ENCODE peak calls at places on chromosomes 6 and 20, in four cellular contexts. H is OCI-LY7, W is GM23338, K is MM.1S. D is an unnamed sample.

GRCh38 chr6:157813757-157814455 is 9.1 kb upstream of the SNX9 start:
- DNase-seq in H (no peak), W (no peak), K (no peak), D (peak; percentile 85)

GRCh38 chr6:41655706-41656668 is 17.7 kb downstream of the MDFI start:
- DNase-seq in H (no peak), W (peak; percentile 34), K (no peak), D (no peak)

GRCh38 chr20:48747840-48748416 is 79.9 kb downstream of the PREX1 start:
- DNase-seq in H (peak; percentile 24), W (no peak), K (no peak), D (no peak)

GRCh38 chr6:111357680-111358079 is 125.3 kb downstream of the REV3L start:
- DNase-seq in H (no peak), W (no peak), K (no peak), D (no peak)

GRCh38 chr20:17627101-17627950 is 54.7 kb downstream of the RRBP1 start:
- DNase-seq in H (no peak), W (no peak), K (no peak), D (no peak)

GRCh38 chr6:101294051-101294638 is 99.4 kb upstream of the GRIK2 start:
- DNase-seq in H (no peak), W (no peak), K (no peak), D (no peak)

GRCh38 chr20:11496382-11496781 is 421.3 kb upstream of the BTBD3 start:
- DNase-seq in H (no peak), W (no peak), K (no peak), D (peak; percentile 5)

GRCh38 chr20:46970937-46971630 is 76.4 kb downstream of the EYA2 start:
- DNase-seq in H (peak; percentile 72), W (peak; percentile 98), K (no peak), D (peak; percentile 86)

GRCh38 chr6:109523478-109523877 is 40.5 kb upstream of the ZBTB24 start:
- DNase-seq in H (no peak), W (no peak), K (no peak), D (peak; percentile 92)

GRCh38 chr6:35295521-35296315 is 1.9 kb upstream of the DEF6 start:
- DNase-seq in H (no peak), W (no peak), K (no peak), D (no peak)

GRCh38 chr6:35295036-35295435 is 2.6 kb upstream of the DEF6 start:
- DNase-seq in H (no peak), W (no peak), K (no peak), D (no peak)

GRCh38 chr6:35293681-35294080 is 3.9 kb upstream of the DEF6 start:
- DNase-seq in H (no peak), W (no peak), K (no peak), D (no peak)

GRCh38 chr6:35292494-35292893 is 5.1 kb upstream of the DEF6 start:
- DNase-seq in H (peak; percentile 39), W (no peak), K (no peak), D (no peak)

GRCh38 chr6:35294308-35294945 is 3.2 kb upstream of the DEF6 start:
- DNase-seq in H (peak; percentile 71), W (peak; percentile 83), K (peak; percentile 53), D (peak; percentile 49)
- TF ChIP-seq EZH2phosphoT487 in H (no peak), W (no peak), K (no peak), D (no peak)

GRCh38 chr20:37914367-37914671 is 11.4 kb downstream of the VSTM2L start:
- DNase-seq in H (no peak), W (no peak), K (no peak), D (no peak)
- H3K4me3 ChIP-seq in H (no peak overlapping the region), W (peak overlapping the region; percentile 68), K (no peak overlapping the region), D (no peak overlapping the region)

GRCh38 chr6:168517742-168518347 is 76.9 kb downstream of the SMOC2 start:
- DNase-seq in H (no peak), W (peak; percentile 29), K (no peak), D (no peak)

GRCh38 chr6:168518348-168518745 is 77.4 kb downstream of the SMOC2 start:
- DNase-seq in H (no peak), W (no peak), K (no peak), D (no peak)

GRCh38 chr6:168515376-168515775 is 74.4 kb downstream of the SMOC2 start:
- DNase-seq in H (no peak), W (peak; percentile 57), K (no peak), D (no peak)

GRCh38 chr6:168518867-168519266 is 77.9 kb downstream of the SMOC2 start:
- DNase-seq in H (no peak), W (no peak), K (no peak), D (no peak)

GRCh38 chr6:168516941-168517741 is 76.2 kb downstream of the SMOC2 start:
- DNase-seq in H (no peak), W (no peak), K (no peak), D (no peak)
- H3K27ac ChIP-seq in H (no peak overlapping the region), W (no peak overlapping the region), K (no peak overlapping the region), D (no peak overlapping the region)

GRCh38 chr6:142289687-142290086 is 12.1 kb upstream of the ADGRG6 start:
- DNase-seq in H (no peak), W (no peak), K (peak; percentile 54), D (no peak)

GRCh38 chr6:142290851-142291250 is 11.0 kb upstream of the ADGRG6 start:
- DNase-seq in H (no peak), W (no peak), K (no peak), D (no peak)

GRCh38 chr6:142292191-142292924 is 9.4 kb upstream of the ADGRG6 start:
- DNase-seq in H (no peak), W (no peak), K (no peak), D (no peak)

GRCh38 chr6:142293121-142293520 is 8.7 kb upstream of the ADGRG6 start:
- DNase-seq in H (no peak), W (no peak), K (no peak), D (no peak)

GRCh38 chr6:142291512-142291911 is 10.3 kb upstream of the ADGRG6 start:
- DNase-seq in H (no peak), W (no peak), K (no peak), D (no peak)
- TF ChIP-seq EZH2phosphoT487 in H (no peak), W (no peak), K (no peak), D (no peak)

DNA sequence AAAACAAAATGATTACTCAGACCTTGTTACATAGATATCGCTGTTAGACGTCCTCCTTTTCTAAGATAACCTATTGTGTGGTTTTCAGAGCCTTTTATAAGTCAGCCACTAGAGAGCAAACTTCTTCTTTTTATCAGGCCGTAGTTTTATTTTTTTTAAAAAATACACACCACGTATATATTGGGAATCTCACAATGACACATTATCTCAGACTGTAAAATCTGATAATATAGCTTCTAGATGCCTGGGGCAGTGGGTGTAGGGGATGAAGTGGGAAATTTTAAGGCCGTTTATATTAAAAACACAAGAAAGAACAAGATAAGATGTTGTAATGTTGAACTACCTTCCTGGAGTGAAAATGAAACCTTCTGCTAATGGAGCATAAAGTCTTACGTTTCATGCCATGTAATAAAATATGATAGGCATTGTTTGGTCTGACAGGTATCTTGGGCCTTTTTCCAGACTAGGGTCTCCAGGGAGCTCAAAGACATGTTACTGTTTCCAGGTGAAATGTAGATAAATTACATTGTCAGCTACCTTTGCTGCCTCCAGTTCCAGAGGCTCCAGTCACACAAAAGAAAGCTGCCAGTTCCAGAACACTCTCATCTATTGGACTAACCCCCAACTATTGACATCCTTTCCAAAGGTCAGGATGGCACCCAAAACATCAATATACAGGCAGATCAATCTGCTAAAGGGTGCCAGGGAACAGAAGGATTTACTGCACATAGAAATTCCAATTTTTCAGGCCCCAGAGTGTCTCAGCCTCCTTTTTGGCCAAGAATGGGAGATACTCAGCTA is 130.2 kb upstream of the AKIRIN2 start:
- DNase-seq in H (peak; percentile 84), W (peak; percentile 50), K (peak; percentile 64), D (peak; percentile 63)
- H3K4me3 ChIP-seq in H (peak overlapping the region; percentile 42), W (no peak overlapping the region), K (peak overlapping the region; percentile 59), D (peak overlapping the region; percentile 80)